ENCODE peak calls at places on chromosomes 13 and 19, in nine cellular contexts. F is choroid plexus epithelial cell, O is DND-41, B is mucosa of descending colon, C is A549, Q is cardiac fibroblast, W is left ventricle myocardium inferior, R is heart right ventricle, V is foreskin fibroblast. T is an unnamed sample.

GRCh38 chr13:27661017-27661416 is 39.3 kb downstream of the POLR1D start:
- DNase-seq in F (no peak), O (no peak), B (no peak), C (no peak), Q (no peak), W (no peak), R (no peak), V (no peak), T (no peak)

GRCh38 chr19:19613456-19613855 is 5.0 kb downstream of the PBX4 start:
- DNase-seq in F (no peak), O (no peak), B (no peak), C (peak), Q (no peak), W (no peak), R (no peak), V (no peak), T (no peak)

GRCh38 chr13:29594710-29595379 is 643 bp downstream of the SLC7A1 start:
- DNase-seq in F (peak), O (peak), B (peak), C (peak), Q (peak), W (peak), R (no peak), V (peak), T (no peak)

GRCh38 chr19:43681826-43682225 is 11.9 kb upstream of the PLAUR start:
- DNase-seq in F (no peak), O (no peak), B (no peak), C (no peak), Q (no peak), W (no peak), R (no peak), V (no peak), T (no peak)

GRCh38 chr13:46143239-46143701 is 38.4 kb upstream of the CPB2 start:
- DNase-seq in F (no peak), O (no peak), B (no peak), C (no peak), Q (no peak), W (no peak), R (no peak), V (no peak), T (no peak)

GRCh38 chr19:1333789-1334188 is 48.1 kb downstream of the EFNA2 start:
- DNase-seq in F (no peak), O (no peak), B (no peak), C (no peak), Q (no peak), W (no peak), R (no peak), V (no peak), T (no peak)

GRCh38 chr19:2270157-2270571 is 11.8 kb downstream of the PEAK3 start:
- DNase-seq in F (no peak), O (peak), B (peak), C (no peak), Q (peak), W (peak), R (peak), V (no peak), T (no peak)

GRCh38 chr13:78161266-78161665 is 242.6 kb upstream of the EDNRB start:
- DNase-seq in F (no peak), O (no peak), B (no peak), C (no peak), Q (no peak), W (no peak), R (no peak), V (no peak), T (no peak)

GRCh38 chr13:42985312-42986175 is 6.5 kb downstream of the EPSTI1 start:
- DNase-seq in F (no peak), O (no peak), B (peak), C (no peak), Q (peak), W (no peak), R (no peak), V (no peak), T (no peak)

GRCh38 chr13:26679945-26680516 is 80.6 kb downstream of the GPR12 start:
- DNase-seq in F (peak), O (no peak), B (no peak), C (no peak), Q (no peak), W (no peak), R (no peak), V (peak), T (no peak)

GRCh38 chr19:13557756-13558398 is 51.6 kb upstream of the CACNA1A start:
- DNase-seq in F (no peak), O (no peak), B (peak), C (no peak), Q (no peak), W (no peak), R (no peak), V (no peak), T (no peak)

GRCh38 chr19:55301459-55302331 is 17.9 kb downstream of the BRSK1 start:
- DNase-seq in F (peak), O (peak), B (peak), C (peak), Q (peak), W (peak), R (peak), V (peak), T (peak)

GRCh38 chr19:5308471-5309437 is 31.9 kb downstream of the PTPRS start:
- DNase-seq in F (peak), O (no peak), B (peak), C (no peak), Q (peak), W (peak), R (peak), V (no peak), T (peak)

GRCh38 chr19:17473041-17473440 is 2.7 kb downstream of the SLC27A1 start:
- DNase-seq in F (peak), O (no peak), B (no peak), C (no peak), Q (peak), W (no peak), R (no peak), V (peak), T (peak)

GRCh38 chr13:108102771-108103170 is 112.6 kb downstream of the LIG4 start:
- DNase-seq in F (peak), O (no peak), B (no peak), C (no peak), Q (no peak), W (no peak), R (no peak), V (no peak), T (no peak)

GRCh38 chr13:25116044-25116443 is 20.1 kb downstream of the PABPC3 start:
- DNase-seq in F (no peak), O (no peak), B (no peak), C (no peak), Q (no peak), W (no peak), R (no peak), V (no peak), T (no peak)

GRCh38 chr19:12952488-12953455 is 4.3 kb downstream of the GADD45GIP1 start:
- DNase-seq in F (peak), O (no peak), B (no peak), C (no peak), Q (peak), W (no peak), R (peak), V (peak), T (peak)

GRCh38 chr19:40802300-40803169 is 3.5 kb downstream of the EGLN2 start:
- DNase-seq in F (no peak), O (no peak), B (peak), C (no peak), Q (no peak), W (peak), R (peak), V (no peak), T (no peak)

GRCh38 chr19:11064831-11065303 is 24.4 kb upstream of the LDLR start:
- DNase-seq in F (peak), O (no peak), B (no peak), C (peak), Q (peak), W (no peak), R (no peak), V (no peak), T (no peak)

GRCh38 chr19:38848299-38849146 is 1.3 kb downstream of the HNRNPL start:
- DNase-seq in F (no peak), O (no peak), B (peak), C (peak), Q (no peak), W (no peak), R (no peak), V (no peak), T (no peak)

GRCh38 chr13:108227651-108228272 is 9.6 kb downstream of the ABHD13 start:
- DNase-seq in F (peak), O (peak), B (peak), C (no peak), Q (peak), W (no peak), R (peak), V (no peak), T (peak)

GRCh38 chr13:76709851-76710250 is 176.4 kb downstream of the KCTD12 start:
- DNase-seq in F (no peak), O (no peak), B (no peak), C (no peak), Q (no peak), W (no peak), R (no peak), V (peak), T (no peak)

GRCh38 chr13:74032325-74032724 is 101.9 kb downstream of the KLF12 start:
- DNase-seq in F (no peak), O (no peak), B (no peak), C (no peak), Q (no peak), W (no peak), R (no peak), V (no peak), T (no peak)

GRCh38 chr19:10981496-10981895 is 20.7 kb downstream of the SMARCA4 start:
- DNase-seq in F (peak), O (no peak), B (no peak), C (no peak), Q (no peak), W (no peak), R (no peak), V (peak), T (no peak)

GRCh38 chr19:38057954-38058690 is 151.1 kb downstream of the SIPA1L3 start:
- DNase-seq in F (no peak), O (no peak), B (peak), C (peak), Q (no peak), W (no peak), R (no peak), V (no peak), T (no peak)

GRCh38 chr13:47279956-47280355 is 383.1 kb upstream of the HTR2A start:
- DNase-seq in F (no peak), O (no peak), B (no peak), C (no peak), Q (no peak), W (no peak), R (no peak), V (no peak), T (no peak)

GRCh38 chr19:37654833-37655688 is at the start of gene ZFP30:
- DNase-seq in F (peak), O (peak), B (peak), C (peak), Q (peak), W (peak), R (peak), V (peak), T (peak)

GRCh38 chr13:40613192-40613818 is 53.1 kb downstream of the FOXO1 start:
- DNase-seq in F (no peak), O (no peak), B (peak), C (no peak), Q (no peak), W (no peak), R (peak), V (no peak), T (no peak)

GRCh38 chr13:66036024-66036614 is 1194.0 kb downstream of the PCDH9 start:
- DNase-seq in F (peak), O (no peak), B (peak), C (no peak), Q (peak), W (no peak), R (no peak), V (no peak), T (no peak)

GRCh38 chr19:30895946-30896345 is 453.3 kb downstream of the TSHZ3 start:
- DNase-seq in F (no peak), O (no peak), B (no peak), C (no peak), Q (no peak), W (no peak), R (no peak), V (no peak), T (no peak)

GRCh38 chr13:96179309-96179708 is 89.4 kb downstream of the HS6ST3 start:
- DNase-seq in F (no peak), O (no peak), B (no peak), C (no peak), Q (no peak), W (no peak), R (no peak), V (no peak), T (no peak)

GRCh38 chr19:8208710-8209110 is 460 bp upstream of the CERS4 start:
- DNase-seq in F (no peak), O (no peak), B (peak), C (no peak), Q (no peak), W (peak), R (no peak), V (no peak), T (no peak)

GRCh38 chr13:99987180-99988047 is 5.8 kb downstream of the ZIC2 start:
- DNase-seq in F (no peak), O (no peak), B (no peak), C (no peak), Q (no peak), W (no peak), R (no peak), V (no peak), T (no peak)

GRCh38 chr19:42081584-42082258 is 5.8 kb downstream of the ZNF574 start:
- DNase-seq in F (peak), O (no peak), B (peak), C (peak), Q (peak), W (no peak), R (no peak), V (peak), T (peak)

GRCh38 chr19:38665950-38666661 is 18.7 kb downstream of the ACTN4 start:
- DNase-seq in F (no peak), O (no peak), B (peak), C (no peak), Q (peak), W (peak), R (peak), V (no peak), T (no peak)

GRCh38 chr19:32816555-32817099 is 52.9 kb downstream of the SLC7A9 start:
- DNase-seq in F (no peak), O (no peak), B (no peak), C (no peak), Q (no peak), W (no peak), R (no peak), V (no peak), T (no peak)

GRCh38 chr19:15166700-15167099 is 34.1 kb downstream of the NOTCH3 start:
- DNase-seq in F (no peak), O (no peak), B (no peak), C (no peak), Q (no peak), W (no peak), R (no peak), V (no peak), T (no peak)

GRCh38 chr19:15156391-15156790 is 44.4 kb downstream of the NOTCH3 start:
- DNase-seq in F (no peak), O (no peak), B (no peak), C (no peak), Q (no peak), W (no peak), R (no peak), V (no peak), T (no peak)

GRCh38 chr19:15159251-15159650 is 41.5 kb downstream of the NOTCH3 start:
- DNase-seq in F (peak), O (no peak), B (no peak), C (no peak), Q (peak), W (no peak), R (no peak), V (no peak), T (no peak)

GRCh38 chr19:15161028-15161984 is 39.5 kb downstream of the NOTCH3 start:
- DNase-seq in F (peak), O (peak), B (no peak), C (peak), Q (peak), W (no peak), R (no peak), V (no peak), T (no peak)
- TF ChIP-seq CTCF in F (peak), O (peak), B (no peak), C (peak), Q (peak), W (peak), R (peak), V (peak), T (no peak)

DNA sequence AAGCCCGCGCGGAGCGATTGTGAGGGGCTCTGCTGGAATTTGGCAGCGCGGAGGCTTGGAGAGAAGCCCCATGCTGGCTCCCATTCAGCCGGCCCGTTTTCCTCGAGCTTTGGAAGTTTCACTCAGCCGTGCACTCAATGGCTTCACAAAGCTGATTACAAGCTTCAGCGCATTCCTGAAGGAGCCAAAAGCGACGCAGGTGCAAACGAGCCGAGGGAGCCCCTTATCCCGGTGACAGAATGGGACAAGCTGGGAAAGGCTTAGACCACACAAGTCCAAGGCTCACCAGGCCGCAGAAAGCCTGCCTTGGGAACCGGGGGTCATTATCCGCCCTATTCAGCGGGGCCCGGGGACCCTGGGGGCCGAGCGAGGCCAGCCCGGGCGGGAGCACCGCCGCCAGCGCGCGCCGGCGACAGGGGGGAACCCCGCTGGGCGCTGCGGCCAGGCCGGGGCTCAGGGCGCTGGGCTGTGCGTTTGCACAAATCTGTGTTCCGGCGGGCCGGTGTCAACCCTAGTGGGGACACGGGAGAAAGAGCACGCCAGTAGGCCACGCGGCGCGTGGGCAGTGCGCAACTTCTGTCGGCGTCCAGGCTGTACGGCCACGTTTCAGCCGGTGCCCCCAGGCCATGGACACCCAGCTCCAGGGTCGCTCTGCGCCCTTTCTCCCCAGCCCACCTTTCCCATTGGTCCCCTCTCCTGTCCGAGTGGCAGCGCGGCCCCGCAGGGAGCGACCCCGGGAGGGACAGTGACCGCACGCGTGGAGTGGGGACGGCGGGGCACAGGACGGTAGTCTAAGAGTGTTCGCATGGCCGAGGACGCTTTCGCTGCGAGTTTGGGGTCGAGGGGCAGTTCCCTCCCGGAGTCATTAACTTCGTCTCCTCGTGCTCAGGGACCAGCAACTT is 37.3 kb downstream of the SOX1 start:
- DNase-seq in F (no peak), O (no peak), B (no peak), C (no peak), Q (no peak), W (no peak), R (no peak), V (no peak), T (no peak)
- H3K4me3 ChIP-seq in F (no peak), O (no peak), B (no peak), C (no peak), Q (no peak), W (no peak), R (no peak), V (no peak), T (no peak)

DNA sequence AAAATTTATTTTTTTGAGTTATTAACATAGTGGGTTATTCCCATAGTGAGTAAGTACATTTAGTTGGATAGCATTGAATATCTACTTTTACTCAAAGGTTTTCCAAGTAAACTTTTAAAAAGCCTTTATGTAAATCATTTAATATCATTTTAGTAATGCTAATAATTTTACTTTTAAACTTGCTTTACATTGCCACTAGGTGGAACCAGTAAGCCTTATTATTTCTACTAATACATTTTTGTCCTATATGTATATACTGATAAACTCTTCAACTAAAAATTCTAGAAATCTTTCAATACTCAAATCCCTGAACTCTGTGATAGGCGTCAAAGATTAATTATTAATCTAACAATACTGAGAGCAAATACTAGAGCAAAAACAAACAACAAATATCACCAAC is 1709.2 kb upstream of the PCDH20 start:
- DNase-seq in F (peak), O (no peak), B (no peak), C (no peak), Q (peak), W (no peak), R (no peak), V (no peak), T (peak)
- TF ChIP-seq CTCF in F (peak), O (peak), B (no peak), C (peak), Q (peak), W (peak), R (peak), V (peak), T (no peak)

DNA sequence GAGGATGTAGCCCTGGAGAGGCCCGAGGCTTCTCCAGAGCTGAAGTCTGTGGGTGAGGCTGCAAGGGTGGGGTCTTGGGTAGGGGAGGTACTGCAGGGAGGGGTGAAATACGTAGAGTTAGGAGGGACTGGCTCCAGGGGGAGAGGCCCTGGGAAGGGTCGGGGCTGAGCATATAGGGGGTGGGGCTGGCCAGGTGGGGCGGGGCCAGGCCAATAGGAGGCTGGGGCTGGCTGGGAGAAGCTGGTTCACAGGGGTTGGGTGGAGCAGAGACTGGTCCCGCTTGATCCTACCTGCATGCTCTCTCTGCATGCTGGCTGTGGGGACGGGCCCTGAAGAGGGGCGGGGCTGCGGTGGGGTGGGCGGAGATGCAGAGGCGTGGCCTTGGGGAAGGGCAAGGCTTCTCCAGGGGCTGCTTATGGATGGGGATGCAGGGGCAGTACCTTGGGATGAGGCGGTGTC is 51.9 kb downstream of the CELF5 start:
- DNase-seq in F (peak), O (no peak), B (peak), C (peak), Q (no peak), W (no peak), R (no peak), V (no peak), T (no peak)
- H3K4me3 ChIP-seq in F (no peak), O (peak), B (no peak), C (peak), Q (no peak), W (no peak), R (no peak), V (no peak), T (no peak)

GRCh38 chr13:48647625-48648024 is 6.1 kb upstream of the CYSLTR2 start:
- DNase-seq in F (peak), O (no peak), B (peak), C (no peak), Q (no peak), W (no peak), R (no peak), V (no peak), T (no peak)
- TF ChIP-seq CTCF in F (peak), O (peak), B (no peak), C (no peak), Q (no peak), W (peak), R (no peak), V (no peak), T (no peak)